ENCODE peak calls at places on chromosomes 12 and 14, in six cellular contexts. H is HepG2, U is endothelial cell of umbilical vein, N is K562, T is GM12878, J is A549. V is an unnamed sample.

GRCh38 chr12:55974308-55974724 is 438 bp downstream of the RAB5B start:
- DNase-seq in H (peak), U (peak), N (no peak), T (no peak), J (peak), V (peak)

GRCh38 chr12:55842681-55843429 is at the start of gene MMP19:
- DNase-seq in H (peak), U (no peak), N (peak), T (no peak), J (peak), V (peak)

GRCh38 chr14:104686624-104687517 is 2.5 kb upstream of the INF2 start:
- DNase-seq in H (no peak), U (no peak), N (no peak), T (no peak), J (no peak), V (no peak)

GRCh38 chr14:39841088-39841487 is 408.9 kb upstream of the FBXO33 start:
- DNase-seq in H (no peak), U (no peak), N (no peak), T (no peak), J (no peak), V (no peak)

GRCh38 chr12:14765398-14765797 is 37.9 kb downstream of the WBP11 start:
- DNase-seq in H (no peak), U (no peak), N (no peak), T (no peak), J (no peak), V (no peak)

GRCh38 chr12:52093346-52093745 is 13.8 kb downstream of the SMIM41 start:
- DNase-seq in H (no peak), U (no peak), N (no peak), T (no peak), J (no peak), V (no peak)

GRCh38 chr14:82113007-82113406 is 579.4 kb upstream of the SEL1L start:
- DNase-seq in H (no peak), U (no peak), N (no peak), T (no peak), J (no peak), V (no peak)

GRCh38 chr14:26531894-26532293 is 65.9 kb downstream of the NOVA1 start:
- DNase-seq in H (peak), U (no peak), N (no peak), T (no peak), J (peak), V (no peak)

GRCh38 chr14:59018978-59019377 is 169.5 kb upstream of the DAAM1 start:
- DNase-seq in H (no peak), U (no peak), N (no peak), T (no peak), J (peak), V (peak)

GRCh38 chr12:103505371-103506236 is 9.8 kb upstream of the C12orf42 start:
- DNase-seq in H (no peak), U (no peak), N (no peak), T (peak), J (no peak), V (no peak)

GRCh38 chr14:90756755-90757345 is 59.4 kb downstream of the TTC7B start:
- DNase-seq in H (no peak), U (no peak), N (no peak), T (no peak), J (peak), V (peak)

GRCh38 chr12:105852958-105853357 is 285.8 kb downstream of the NUAK1 start:
- DNase-seq in H (no peak), U (no peak), N (no peak), T (no peak), J (no peak), V (no peak)

GRCh38 chr12:8045952-8046944 is 13.7 kb downstream of the FOXJ2 start:
- DNase-seq in H (peak), U (peak), N (peak), T (no peak), J (peak), V (peak)

DNA sequence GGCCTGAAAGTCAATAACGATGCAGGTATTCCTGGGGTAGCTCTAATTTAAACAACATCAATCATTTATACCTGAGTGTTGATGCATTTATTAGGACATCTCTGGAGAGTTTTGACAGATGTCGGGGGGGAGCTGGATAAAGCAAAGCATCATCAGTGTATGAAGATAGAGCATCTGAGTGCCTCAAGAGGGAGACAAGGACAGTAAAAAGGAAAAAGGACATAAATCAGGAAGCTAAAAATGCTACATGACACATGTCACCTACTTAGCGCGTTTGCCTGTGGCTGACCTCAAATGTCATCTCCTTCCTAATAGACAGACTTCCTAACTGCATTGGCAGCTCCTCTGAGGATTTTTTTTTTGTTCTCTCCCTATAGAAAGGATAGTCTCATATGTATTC is 259.5 kb upstream of the PKP2 start:
- DNase-seq in H (no peak), U (no peak), N (no peak), T (no peak), J (no peak), V (no peak)
- TF ChIP-seq MYC in H (no peak), U (no peak), N (no peak), T (no peak), J (no peak), V (no peak)

DNA sequence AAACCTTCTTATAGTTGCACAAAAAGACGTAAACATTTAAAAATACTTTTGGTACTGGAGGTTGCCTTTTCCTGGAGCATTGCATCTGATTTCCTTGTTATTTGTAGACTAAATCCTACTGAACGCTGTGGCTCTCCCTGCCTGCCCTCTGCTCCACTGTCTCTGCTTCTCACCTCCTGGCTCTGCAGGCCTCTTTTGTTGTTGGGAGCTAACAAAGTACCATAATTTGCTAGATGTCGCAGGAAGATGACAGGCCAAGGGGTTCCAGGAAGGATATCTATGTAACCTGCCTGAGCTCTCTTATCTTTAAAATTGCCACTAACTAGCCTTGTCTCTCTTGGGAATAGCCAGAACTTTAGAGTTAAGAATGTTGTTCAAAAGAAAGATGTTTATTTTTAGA is 21.4 kb downstream of the SYNE2 start:
- DNase-seq in H (no peak), U (no peak), N (no peak), T (no peak), J (no peak), V (no peak)
- H3K4me3 ChIP-seq in H (no peak), U (no peak), N (no peak), T (no peak), J (no peak), V (no peak)

DNA sequence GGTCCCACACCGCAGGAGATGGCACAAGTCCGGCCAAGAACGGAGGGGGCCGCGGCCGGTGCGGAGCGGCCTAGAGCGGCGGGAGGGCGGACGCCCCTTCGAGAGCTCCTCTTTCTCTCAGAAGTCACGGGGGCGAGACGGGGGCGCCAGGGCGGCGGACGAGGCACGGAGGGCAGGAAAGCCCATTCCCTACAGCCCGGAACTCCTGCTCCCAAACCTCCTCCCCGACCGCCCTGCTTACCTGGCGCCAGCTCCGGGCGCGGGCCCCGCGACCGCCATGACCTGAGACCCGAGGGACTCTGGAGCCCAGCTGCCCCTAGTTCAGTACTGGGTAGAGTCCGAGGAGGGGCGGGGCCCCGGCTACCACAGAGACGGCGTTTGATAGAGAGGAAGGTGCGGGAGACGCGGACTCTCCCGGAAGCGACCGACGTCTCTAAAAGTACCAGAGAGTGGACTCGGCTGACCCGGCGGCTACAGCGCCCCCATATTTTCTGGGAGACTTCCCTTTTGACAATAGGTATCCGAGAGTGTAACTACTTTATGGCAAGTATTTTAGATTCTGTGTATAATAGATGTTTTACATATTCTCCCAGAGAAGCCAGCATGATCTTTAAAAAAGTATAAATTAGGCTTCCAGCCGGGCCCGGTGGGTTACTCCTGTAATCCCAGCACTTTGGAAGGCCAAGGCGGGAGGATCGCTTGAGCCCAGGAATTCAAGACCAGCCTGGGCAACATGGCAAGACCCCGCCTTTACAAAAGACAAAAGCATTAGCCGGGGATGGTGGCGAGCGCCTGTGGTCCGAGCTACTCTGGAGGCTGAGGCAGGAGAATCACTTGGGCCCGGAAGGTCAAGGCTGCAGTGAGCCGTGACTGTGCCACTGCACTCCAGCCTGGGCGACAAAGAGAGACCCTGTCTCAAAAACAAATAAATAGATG is at the start of gene ABCD4:
- DNase-seq in H (peak), U (peak), N (peak), T (peak), J (peak), V (peak)
- TF ChIP-seq POLR2A in H (peak), U (peak), N (peak), T (peak), J (peak), V (peak)

DNA sequence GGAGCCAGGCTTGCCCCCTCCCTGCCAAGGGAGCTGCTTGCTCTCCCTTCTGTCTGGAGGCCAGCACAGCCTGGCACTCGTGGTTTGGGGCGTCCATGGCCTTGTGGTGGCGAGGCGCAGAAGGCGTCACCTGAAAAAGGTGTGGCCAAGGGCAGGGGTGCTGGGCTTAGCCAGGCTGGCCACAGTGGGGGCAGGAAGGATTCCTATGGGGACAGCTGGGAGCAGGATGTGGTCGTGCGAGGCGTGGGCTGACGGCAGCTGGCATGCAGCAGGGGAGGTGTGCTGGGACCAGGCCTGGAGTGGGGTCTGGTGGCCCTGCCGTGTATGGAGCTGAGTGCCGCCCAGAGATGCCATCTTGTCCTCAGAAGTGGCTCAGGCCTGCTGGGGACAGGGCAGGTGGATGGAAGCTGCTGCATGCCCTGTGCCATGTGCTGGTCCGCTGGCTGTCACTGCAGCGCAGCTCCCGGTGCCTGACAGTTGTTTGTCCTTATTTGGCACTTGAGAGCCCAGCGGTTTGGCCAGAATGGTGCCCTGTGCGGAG is 30.0 kb downstream of the SH2B3 start:
- DNase-seq in H (no peak), U (no peak), N (no peak), T (no peak), J (no peak), V (peak)
- TF ChIP-seq MYC in H (no peak), U (no peak), N (no peak), T (no peak), J (no peak), V (no peak)

GRCh38 chr14:76829016-76829365 is 2.8 kb downstream of the LRRC74A start:
- DNase-seq in H (no peak), U (peak), N (no peak), T (no peak), J (no peak), V (no peak)

GRCh38 chr14:76826122-76826521 is at the start of gene LRRC74A:
- DNase-seq in H (no peak), U (no peak), N (no peak), T (no peak), J (no peak), V (no peak)

GRCh38 chr14:76829650-76830421 is 3.6 kb downstream of the LRRC74A start:
- DNase-seq in H (peak), U (no peak), N (no peak), T (no peak), J (no peak), V (no peak)

GRCh38 chr14:76828339-76829015 is 2.3 kb downstream of the LRRC74A start:
- DNase-seq in H (no peak), U (no peak), N (no peak), T (no peak), J (no peak), V (no peak)

DNA sequence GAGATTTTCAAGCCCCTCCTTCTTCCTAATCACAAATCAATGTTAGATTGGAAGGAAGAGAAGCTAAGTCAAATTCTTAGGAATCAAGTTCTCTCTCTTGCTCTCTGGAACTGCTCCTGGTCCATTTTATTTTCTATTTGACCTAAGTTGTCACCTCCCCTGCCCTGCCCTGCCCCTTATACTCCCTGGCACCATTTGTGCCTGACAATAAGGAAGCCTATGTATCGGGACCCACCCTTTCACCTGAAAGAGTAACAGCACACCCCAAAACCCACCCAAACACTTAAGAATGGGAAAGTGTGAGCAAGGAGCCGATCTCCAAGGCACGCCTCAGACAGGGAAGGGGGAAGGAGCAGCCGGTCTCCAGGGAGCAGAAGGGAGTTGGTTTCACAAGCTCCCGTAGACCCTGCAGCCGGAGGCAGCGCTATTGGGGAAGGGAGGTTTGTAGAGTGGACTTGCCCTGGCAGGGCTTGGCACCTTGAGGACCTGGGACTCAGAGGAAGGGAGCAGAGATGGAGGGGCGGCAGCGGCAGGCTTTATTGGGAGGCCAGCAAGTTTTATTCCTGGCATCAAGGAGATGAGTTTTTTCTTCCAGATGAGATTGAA is 1.6 kb downstream of the LRRC74A start:
- DNase-seq in H (no peak), U (no peak), N (no peak), T (no peak), J (no peak), V (peak)
- H3K4me3 ChIP-seq in H (no peak), U (no peak), N (no peak), T (no peak), J (no peak), V (no peak)

GRCh38 chr12:94208433-94208921 is 60.1 kb downstream of the PLXNC1 start:
- DNase-seq in H (no peak), U (no peak), N (no peak), T (no peak), J (no peak), V (no peak)
- TF ChIP-seq POLR2A in H (no peak), U (no peak), N (no peak), T (peak), J (no peak), V (no peak)

GRCh38 chr12:124939428-124940142 is 25.1 kb upstream of the UBC start:
- DNase-seq in H (peak), U (peak), N (peak), T (peak), J (peak), V (peak)

GRCh38 chr12:124940143-124940392 is 25.6 kb upstream of the UBC start:
- DNase-seq in H (no peak), U (no peak), N (no peak), T (no peak), J (no peak), V (no peak)

GRCh38 chr12:124940393-124941169 is 26.1 kb upstream of the UBC start:
- DNase-seq in H (peak), U (peak), N (peak), T (peak), J (peak), V (peak)

GRCh38 chr12:124938066-124938465 is 23.6 kb upstream of the UBC start:
- DNase-seq in H (no peak), U (peak), N (no peak), T (peak), J (no peak), V (no peak)

DNA sequence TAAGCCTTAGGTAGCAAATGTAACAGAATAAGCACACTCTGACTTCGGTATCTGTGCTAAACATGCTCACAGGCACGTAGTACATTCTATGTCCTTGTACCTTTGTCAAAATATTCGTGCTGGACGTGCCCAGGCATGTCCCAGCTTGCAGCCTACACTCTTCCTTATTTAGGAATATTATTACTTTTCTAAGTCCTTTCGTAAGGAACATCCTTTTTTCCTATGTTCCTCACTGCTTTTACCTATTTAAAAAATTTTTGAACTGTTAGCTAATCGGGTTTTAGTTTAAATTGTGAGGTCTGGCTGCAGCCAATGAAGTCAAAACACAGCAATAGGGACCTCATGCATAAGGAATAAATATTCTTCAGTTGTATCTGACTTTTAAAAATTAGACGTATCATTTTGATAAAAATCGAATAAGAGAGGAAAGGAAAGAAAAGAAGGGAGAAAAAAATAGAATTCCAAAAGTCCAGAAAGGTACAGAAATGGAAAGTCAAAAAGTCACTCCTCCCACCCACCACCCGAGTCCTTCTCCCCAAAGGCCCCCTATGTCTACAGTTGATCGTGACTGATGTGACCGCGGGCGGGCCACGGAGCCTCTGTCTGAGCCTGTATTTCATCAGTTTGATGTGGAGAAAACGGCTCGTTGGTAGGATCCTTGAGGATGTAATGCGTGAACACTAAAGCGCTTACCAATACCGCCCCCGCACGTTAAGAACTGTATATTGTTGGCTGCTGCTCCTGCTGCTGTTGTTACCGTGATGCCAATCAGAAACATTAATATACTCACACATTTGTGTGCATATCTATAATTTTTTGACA is 24.4 kb upstream of the UBC start:
- DNase-seq in H (peak), U (peak), N (peak), T (peak), J (peak), V (no peak)
- TF ChIP-seq MYC in H (no peak), U (no peak), N (no peak), T (no peak), J (peak), V (no peak)

DNA sequence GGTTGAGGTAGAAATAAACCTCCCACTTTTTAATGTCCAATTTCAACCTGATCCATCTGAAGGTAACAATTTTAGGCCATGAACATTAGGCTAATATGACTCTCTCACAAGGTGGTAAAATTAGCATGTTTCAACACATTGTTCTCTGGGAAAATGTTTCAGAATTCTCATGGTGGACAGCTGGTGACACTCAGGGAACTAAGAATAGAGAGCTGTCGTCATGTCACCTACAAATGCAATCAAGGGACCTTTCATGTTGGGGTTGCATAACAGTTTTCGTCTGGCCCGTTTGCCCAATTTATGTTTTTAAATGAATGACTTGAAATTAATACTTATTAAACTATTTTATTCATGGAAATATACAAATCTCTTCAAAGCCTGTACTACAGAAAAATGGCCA is 180.7 kb upstream of the PRICKLE1 start:
- DNase-seq in H (no peak), U (no peak), N (no peak), T (no peak), J (no peak), V (no peak)
- H3K4me3 ChIP-seq in H (no peak), U (no peak), N (no peak), T (no peak), J (no peak), V (no peak)